ENCODE peak calls at places on chromosomes 3 and 15, in ten cellular contexts. One of them, this sample, is unnamed.

GRCh38 chr3:161332792-161333191 is 38.5 kb downstream of the SPTSSB start:
- DNase-seq in DMS79 treated with DMSO at 0.1 percent for 48 hours: no peak
- DNase-seq in NCI-H2081: no peak
- DNase-seq in activated T-cell treated with anti-CD3 and anti-CD28 coated beads for 1 hour: no peak
- DNase-seq in hypothalamus: no peak
- DNase-seq in iPS-NIHi11: no peak
- DNase-seq in GOT3: no peak
- DNase-seq in tibial artery: no peak
- DNase-seq in activated naive CD8-positive, alpha-beta T cell treated with anti-CD3 and anti-CD28 coated beads, Interleukin-2, amount 50 U/mL, for 24 hours: no peak
- DNase-seq in sigmoid colon: no peak
- DNase-seq in this sample: no peak

GRCh38 chr15:49215768-49216739 is 46.0 kb downstream of the GALK2 start:
- DNase-seq in GOT3: no peak
- DNase-seq in NCI-H2081: peak; percentile 48
- DNase-seq in tibial artery: no peak
- DNase-seq in hypothalamus: no peak
- DNase-seq in DMS79 treated with DMSO at 0.1 percent for 48 hours: peak; percentile 79
- DNase-seq in iPS-NIHi11: peak; percentile 63
- DNase-seq in activated T-cell treated with anti-CD3 and anti-CD28 coated beads for 1 hour: no peak
- DNase-seq in activated naive CD8-positive, alpha-beta T cell treated with anti-CD3 and anti-CD28 coated beads, Interleukin-2, amount 50 U/mL, for 24 hours: no peak
- DNase-seq in sigmoid colon: no peak
- DNase-seq in this sample: peak; percentile 38

GRCh38 chr3:143573904-143574303 is 274.4 kb downstream of the SLC9A9 start:
- DNase-seq in NCI-H2081: no peak
- DNase-seq in sigmoid colon: no peak
- DNase-seq in activated naive CD8-positive, alpha-beta T cell treated with anti-CD3 and anti-CD28 coated beads, Interleukin-2, amount 50 U/mL, for 24 hours: no peak
- DNase-seq in hypothalamus: no peak
- DNase-seq in iPS-NIHi11: no peak
- DNase-seq in tibial artery: no peak
- DNase-seq in activated T-cell treated with anti-CD3 and anti-CD28 coated beads for 1 hour: no peak
- DNase-seq in GOT3: no peak
- DNase-seq in DMS79 treated with DMSO at 0.1 percent for 48 hours: no peak
- DNase-seq in this sample: no peak

GRCh38 chr3:189756651-189757078 is 125.5 kb downstream of the TP63 start:
- DNase-seq in tibial artery: no peak
- DNase-seq in DMS79 treated with DMSO at 0.1 percent for 48 hours: no peak
- DNase-seq in GOT3: no peak
- DNase-seq in sigmoid colon: no peak
- DNase-seq in activated T-cell treated with anti-CD3 and anti-CD28 coated beads for 1 hour: no peak
- DNase-seq in NCI-H2081: peak; percentile 52
- DNase-seq in iPS-NIHi11: no peak
- DNase-seq in hypothalamus: no peak
- DNase-seq in activated naive CD8-positive, alpha-beta T cell treated with anti-CD3 and anti-CD28 coated beads, Interleukin-2, amount 50 U/mL, for 24 hours: no peak
- DNase-seq in this sample: no peak

GRCh38 chr3:64109438-64109837 is 86.1 kb upstream of the PSMD6 start:
- DNase-seq in iPS-NIHi11: peak; percentile 33
- DNase-seq in activated T-cell treated with anti-CD3 and anti-CD28 coated beads for 1 hour: no peak
- DNase-seq in tibial artery: no peak
- DNase-seq in GOT3: no peak
- DNase-seq in NCI-H2081: no peak
- DNase-seq in sigmoid colon: peak; percentile 69
- DNase-seq in DMS79 treated with DMSO at 0.1 percent for 48 hours: peak; percentile 39
- DNase-seq in activated naive CD8-positive, alpha-beta T cell treated with anti-CD3 and anti-CD28 coated beads, Interleukin-2, amount 50 U/mL, for 24 hours: no peak
- DNase-seq in hypothalamus: peak; percentile 19
- DNase-seq in this sample: no peak

GRCh38 chr3:2860626-2861025 is 249.5 kb downstream of the IL5RA start:
- DNase-seq in activated naive CD8-positive, alpha-beta T cell treated with anti-CD3 and anti-CD28 coated beads, Interleukin-2, amount 50 U/mL, for 24 hours: no peak
- DNase-seq in tibial artery: no peak
- DNase-seq in hypothalamus: no peak
- DNase-seq in activated T-cell treated with anti-CD3 and anti-CD28 coated beads for 1 hour: no peak
- DNase-seq in GOT3: no peak
- DNase-seq in sigmoid colon: no peak
- DNase-seq in iPS-NIHi11: no peak
- DNase-seq in DMS79 treated with DMSO at 0.1 percent for 48 hours: no peak
- DNase-seq in NCI-H2081: no peak
- DNase-seq in this sample: no peak

GRCh38 chr15:99092554-99093172 is 12.2 kb upstream of the SYNM start:
- DNase-seq in activated naive CD8-positive, alpha-beta T cell treated with anti-CD3 and anti-CD28 coated beads, Interleukin-2, amount 50 U/mL, for 24 hours: no peak
- DNase-seq in activated T-cell treated with anti-CD3 and anti-CD28 coated beads for 1 hour: no peak
- DNase-seq in tibial artery: no peak
- DNase-seq in hypothalamus: no peak
- DNase-seq in GOT3: no peak
- DNase-seq in sigmoid colon: no peak
- DNase-seq in NCI-H2081: no peak
- DNase-seq in DMS79 treated with DMSO at 0.1 percent for 48 hours: no peak
- DNase-seq in iPS-NIHi11: no peak
- DNase-seq in this sample: no peak

GRCh38 chr15:34964277-34964676 is 5.3 kb downstream of the AQR start:
- DNase-seq in GOT3: no peak
- DNase-seq in sigmoid colon: no peak
- DNase-seq in hypothalamus: no peak
- DNase-seq in NCI-H2081: no peak
- DNase-seq in tibial artery: no peak
- DNase-seq in activated T-cell treated with anti-CD3 and anti-CD28 coated beads for 1 hour: no peak
- DNase-seq in activated naive CD8-positive, alpha-beta T cell treated with anti-CD3 and anti-CD28 coated beads, Interleukin-2, amount 50 U/mL, for 24 hours: no peak
- DNase-seq in iPS-NIHi11: no peak
- DNase-seq in DMS79 treated with DMSO at 0.1 percent for 48 hours: no peak
- DNase-seq in this sample: no peak

GRCh38 chr15:100663066-100663465 is 60.7 kb downstream of the ASB7 start:
- DNase-seq in sigmoid colon: no peak
- DNase-seq in GOT3: no peak
- DNase-seq in DMS79 treated with DMSO at 0.1 percent for 48 hours: no peak
- DNase-seq in NCI-H2081: no peak
- DNase-seq in iPS-NIHi11: peak; percentile 68
- DNase-seq in tibial artery: no peak
- DNase-seq in hypothalamus: no peak
- DNase-seq in activated T-cell treated with anti-CD3 and anti-CD28 coated beads for 1 hour: no peak
- DNase-seq in activated naive CD8-positive, alpha-beta T cell treated with anti-CD3 and anti-CD28 coated beads, Interleukin-2, amount 50 U/mL, for 24 hours: no peak
- DNase-seq in this sample: no peak

GRCh38 chr3:13507247-13507790 is 27.2 kb downstream of the HDAC11 start:
- DNase-seq in tibial artery: no peak
- DNase-seq in activated T-cell treated with anti-CD3 and anti-CD28 coated beads for 1 hour: no peak
- DNase-seq in NCI-H2081: no peak
- DNase-seq in activated naive CD8-positive, alpha-beta T cell treated with anti-CD3 and anti-CD28 coated beads, Interleukin-2, amount 50 U/mL, for 24 hours: no peak
- DNase-seq in DMS79 treated with DMSO at 0.1 percent for 48 hours: no peak
- DNase-seq in iPS-NIHi11: no peak
- DNase-seq in sigmoid colon: no peak
- DNase-seq in hypothalamus: no peak
- DNase-seq in GOT3: no peak
- DNase-seq in this sample: no peak

GRCh38 chr3:126908752-126909275 is 74.1 kb upstream of the PLXNA1 start:
- DNase-seq in hypothalamus: no peak
- DNase-seq in NCI-H2081: no peak
- DNase-seq in activated T-cell treated with anti-CD3 and anti-CD28 coated beads for 1 hour: no peak
- DNase-seq in DMS79 treated with DMSO at 0.1 percent for 48 hours: no peak
- DNase-seq in activated naive CD8-positive, alpha-beta T cell treated with anti-CD3 and anti-CD28 coated beads, Interleukin-2, amount 50 U/mL, for 24 hours: peak; percentile 14
- DNase-seq in GOT3: no peak
- DNase-seq in tibial artery: no peak
- DNase-seq in sigmoid colon: peak; percentile 35
- DNase-seq in iPS-NIHi11: no peak
- DNase-seq in this sample: no peak

GRCh38 chr3:171061749-171062148 is 35.2 kb upstream of the SLC2A2 start:
- DNase-seq in activated naive CD8-positive, alpha-beta T cell treated with anti-CD3 and anti-CD28 coated beads, Interleukin-2, amount 50 U/mL, for 24 hours: no peak
- DNase-seq in DMS79 treated with DMSO at 0.1 percent for 48 hours: no peak
- DNase-seq in NCI-H2081: no peak
- DNase-seq in activated T-cell treated with anti-CD3 and anti-CD28 coated beads for 1 hour: no peak
- DNase-seq in iPS-NIHi11: no peak
- DNase-seq in tibial artery: no peak
- DNase-seq in sigmoid colon: no peak
- DNase-seq in GOT3: no peak
- DNase-seq in hypothalamus: no peak
- DNase-seq in this sample: no peak

GRCh38 chr15:52112203-52112750 is 298 bp downstream of the BCL2L10 start:
- DNase-seq in NCI-H2081: no peak
- DNase-seq in hypothalamus: no peak
- DNase-seq in activated T-cell treated with anti-CD3 and anti-CD28 coated beads for 1 hour: peak; percentile 37
- DNase-seq in activated naive CD8-positive, alpha-beta T cell treated with anti-CD3 and anti-CD28 coated beads, Interleukin-2, amount 50 U/mL, for 24 hours: peak; percentile 33
- DNase-seq in iPS-NIHi11: peak; percentile 75
- DNase-seq in sigmoid colon: no peak
- DNase-seq in tibial artery: no peak
- DNase-seq in GOT3: no peak
- DNase-seq in DMS79 treated with DMSO at 0.1 percent for 48 hours: no peak
- DNase-seq in this sample: no peak

GRCh38 chr3:164533275-164533674 is 545.0 kb downstream of the SI start:
- DNase-seq in activated naive CD8-positive, alpha-beta T cell treated with anti-CD3 and anti-CD28 coated beads, Interleukin-2, amount 50 U/mL, for 24 hours: no peak
- DNase-seq in sigmoid colon: no peak
- DNase-seq in hypothalamus: no peak
- DNase-seq in activated T-cell treated with anti-CD3 and anti-CD28 coated beads for 1 hour: no peak
- DNase-seq in NCI-H2081: peak; percentile 37
- DNase-seq in iPS-NIHi11: no peak
- DNase-seq in tibial artery: no peak
- DNase-seq in GOT3: no peak
- DNase-seq in DMS79 treated with DMSO at 0.1 percent for 48 hours: no peak
- DNase-seq in this sample: peak; percentile 4

GRCh38 chr15:66849393-66849745 is 147.3 kb downstream of the SMAD6 start:
- DNase-seq in NCI-H2081: no peak
- DNase-seq in GOT3: no peak
- DNase-seq in activated T-cell treated with anti-CD3 and anti-CD28 coated beads for 1 hour: no peak
- DNase-seq in activated naive CD8-positive, alpha-beta T cell treated with anti-CD3 and anti-CD28 coated beads, Interleukin-2, amount 50 U/mL, for 24 hours: no peak
- DNase-seq in hypothalamus: no peak
- DNase-seq in tibial artery: no peak
- DNase-seq in iPS-NIHi11: no peak
- DNase-seq in sigmoid colon: no peak
- DNase-seq in DMS79 treated with DMSO at 0.1 percent for 48 hours: no peak
- DNase-seq in this sample: no peak

GRCh38 chr15:51576911-51577500 is 45.6 kb downstream of the DMXL2 start:
- DNase-seq in iPS-NIHi11: no peak
- DNase-seq in GOT3: no peak
- DNase-seq in activated naive CD8-positive, alpha-beta T cell treated with anti-CD3 and anti-CD28 coated beads, Interleukin-2, amount 50 U/mL, for 24 hours: no peak
- DNase-seq in hypothalamus: no peak
- DNase-seq in NCI-H2081: no peak
- DNase-seq in sigmoid colon: no peak
- DNase-seq in DMS79 treated with DMSO at 0.1 percent for 48 hours: no peak
- DNase-seq in activated T-cell treated with anti-CD3 and anti-CD28 coated beads for 1 hour: no peak
- DNase-seq in tibial artery: peak; percentile 30
- DNase-seq in this sample: no peak

GRCh38 chr15:74833376-74834107 is 7.1 kb downstream of the CPLX3 start:
- DNase-seq in DMS79 treated with DMSO at 0.1 percent for 48 hours: no peak
- DNase-seq in sigmoid colon: no peak
- DNase-seq in activated T-cell treated with anti-CD3 and anti-CD28 coated beads for 1 hour: no peak
- DNase-seq in GOT3: no peak
- DNase-seq in activated naive CD8-positive, alpha-beta T cell treated with anti-CD3 and anti-CD28 coated beads, Interleukin-2, amount 50 U/mL, for 24 hours: no peak
- DNase-seq in tibial artery: no peak
- DNase-seq in iPS-NIHi11: no peak
- DNase-seq in hypothalamus: no peak
- DNase-seq in NCI-H2081: no peak
- DNase-seq in this sample: no peak

This sample was measured in NCI-H1105.